ENCODE peak calls at places on chromosomes 13 and 19, in five cellular contexts. E is BJ, O is fibroblast of lung, A is breast epithelium, X is cardiac muscle cell. Z is an unnamed sample.

GRCh38 chr19:7633619-7634018 is at the start of gene PCP2:
- DNase-seq in E (no peak), O (no peak), A (no peak), X (no peak), Z (no peak)

GRCh38 chr19:898663-899062 is 5.4 kb downstream of the RNU6-9 start:
- DNase-seq in E (no peak), O (no peak), A (no peak), X (no peak), Z (no peak)

GRCh38 chr13:99403458-99403971 is 96.3 kb upstream of the GPR183 start:
- DNase-seq in E (no peak), O (no peak), A (no peak), X (no peak), Z (no peak)

GRCh38 chr13:99014391-99014988 is 36.6 kb upstream of the DOCK9 start:
- DNase-seq in E (no peak), O (no peak), A (no peak), X (no peak), Z (no peak)

GRCh38 chr19:15534957-15535864 is 26.9 kb downstream of the CYP4F22 start:
- DNase-seq in E (no peak), O (no peak), A (no peak), X (no peak), Z (no peak)

GRCh38 chr19:55460670-55461258 is 678 bp downstream of the ISOC2 start:
- DNase-seq in E (peak), O (peak), A (peak), X (peak), Z (peak)

GRCh38 chr19:46049597-46049996 is 8.8 kb upstream of the IGFL4 start:
- DNase-seq in E (no peak), O (no peak), A (no peak), X (no peak), Z (no peak)

GRCh38 chr13:30026093-30026492 is 175.7 kb upstream of the UBL3 start:
- DNase-seq in E (peak), O (peak), A (no peak), X (peak), Z (peak)

GRCh38 chr13:33352023-33352422 is 66.5 kb upstream of the STARD13 start:
- DNase-seq in E (no peak), O (no peak), A (no peak), X (no peak), Z (no peak)

GRCh38 chr19:40600086-40600917 is 867 bp upstream of the LTBP4 start:
- DNase-seq in E (no peak), O (no peak), A (no peak), X (no peak), Z (no peak)

GRCh38 chr19:35559281-35559659 is 4.2 kb downstream of the ATP4A start:
- DNase-seq in E (no peak), O (no peak), A (no peak), X (no peak), Z (no peak)

GRCh38 chr13:36965767-36966166 is 33.4 kb downstream of the ALG5 start:
- DNase-seq in E (peak), O (peak), A (no peak), X (peak), Z (peak)

GRCh38 chr19:1540353-1540925 is 16.6 kb downstream of the PLK5 start:
- DNase-seq in E (no peak), O (no peak), A (no peak), X (no peak), Z (no peak)

GRCh38 chr19:51784922-51785690 is 9.9 kb upstream of the FPR3 start:
- DNase-seq in E (no peak), O (peak), A (no peak), X (peak), Z (peak)

GRCh38 chr13:22761709-22762108 is 419.1 kb upstream of the SGCG start:
- DNase-seq in E (no peak), O (no peak), A (no peak), X (no peak), Z (no peak)

GRCh38 chr13:22758245-22758644 is 422.5 kb upstream of the SGCG start:
- DNase-seq in E (no peak), O (no peak), A (no peak), X (no peak), Z (no peak)

DNA sequence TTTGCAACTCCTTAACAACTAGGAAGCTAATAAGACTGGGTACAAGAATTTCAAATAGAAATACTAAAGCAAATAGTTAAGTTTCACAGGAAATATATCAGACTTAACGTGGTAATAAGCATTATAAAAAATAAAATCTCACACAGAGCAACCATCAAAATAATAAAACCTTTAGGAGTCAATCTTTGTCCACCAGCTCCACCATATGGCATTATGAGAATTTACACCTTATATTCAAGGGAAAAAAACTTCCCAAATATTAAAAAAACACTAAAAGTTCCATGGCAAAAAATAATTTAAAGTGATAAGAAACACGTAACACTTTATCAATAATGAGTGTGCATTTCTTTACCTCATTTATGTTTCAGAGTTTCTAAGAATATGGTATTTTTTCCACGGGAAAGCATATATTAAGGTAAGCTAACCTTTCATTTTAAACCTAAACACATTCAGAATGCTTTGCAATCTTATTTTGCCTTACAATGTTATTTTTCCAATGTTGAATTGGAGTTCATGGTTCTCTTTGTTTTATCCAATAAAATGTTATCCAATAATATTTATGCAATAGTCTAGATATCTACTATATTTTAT is 423.2 kb upstream of the SGCG start:
- DNase-seq in E (no peak), O (peak), A (no peak), X (peak), Z (peak)
- TF ChIP-seq CTCF in E (no peak), O (peak), A (peak), X (peak), Z (peak)

GRCh38 chr19:29680937-29681336 is 15.7 kb downstream of the PLEKHF1 start:
- DNase-seq in E (no peak), O (no peak), A (no peak), X (no peak), Z (no peak)
- H3K4me3 ChIP-seq in E (no peak), O (no peak), A (no peak), X (no peak), Z (no peak)

GRCh38 chr19:27795369-27795768 is 1417.6 kb downstream of the UQCRFS1 start:
- DNase-seq in E (no peak), O (no peak), A (no peak), X (no peak), Z (no peak)

GRCh38 chr19:27792576-27793127 is 1420.3 kb downstream of the UQCRFS1 start:
- DNase-seq in E (no peak), O (no peak), A (no peak), X (no peak), Z (no peak)

GRCh38 chr19:27794444-27795042 is 1418.4 kb downstream of the UQCRFS1 start:
- DNase-seq in E (no peak), O (peak), A (no peak), X (peak), Z (peak)

GRCh38 chr19:27793128-27793643 is 1419.8 kb downstream of the UQCRFS1 start:
- DNase-seq in E (no peak), O (peak), A (peak), X (peak), Z (peak)

GRCh38 chr19:27793644-27794443 is 1419.1 kb downstream of the UQCRFS1 start:
- DNase-seq in E (peak), O (peak), A (peak), X (peak), Z (peak)
- TF ChIP-seq CTCF in E (peak), O (no peak), A (no peak), X (no peak), Z (no peak)

DNA sequence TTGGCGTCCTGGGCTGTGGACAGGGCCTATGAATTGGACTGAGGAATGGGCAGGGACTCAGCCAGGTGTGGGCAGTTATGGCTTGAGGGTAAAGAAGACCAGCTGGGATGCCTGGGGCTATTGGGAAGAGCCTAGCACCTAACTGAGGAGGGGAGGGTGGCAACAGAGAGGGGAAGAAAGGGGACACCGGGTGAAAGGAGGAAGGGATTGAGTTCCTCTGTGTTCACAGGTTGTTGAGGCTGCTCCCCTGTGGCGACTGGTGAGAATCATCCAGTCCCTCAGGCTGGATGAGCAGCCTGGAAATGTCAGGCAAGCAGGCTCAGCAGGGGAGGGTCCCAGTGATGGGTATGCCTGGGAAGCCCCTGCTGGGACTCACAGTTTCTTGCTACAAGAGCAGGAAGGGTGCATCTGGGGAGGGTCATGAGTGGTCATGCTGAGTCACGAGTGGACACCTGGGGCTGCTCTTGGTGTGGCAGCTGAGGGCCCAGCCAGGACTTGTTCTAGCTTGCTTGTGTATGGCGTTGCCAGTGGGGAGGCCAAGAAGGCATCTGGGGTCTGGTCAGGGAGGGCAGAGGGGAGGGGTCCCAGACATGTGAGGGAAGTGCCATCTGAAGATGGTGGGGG is 1.4 kb downstream of the ZNF324 start:
- DNase-seq in E (no peak), O (no peak), A (no peak), X (no peak), Z (no peak)
- H3K4me3 ChIP-seq in E (peak), O (peak), A (no peak), X (no peak), Z (peak)

DNA sequence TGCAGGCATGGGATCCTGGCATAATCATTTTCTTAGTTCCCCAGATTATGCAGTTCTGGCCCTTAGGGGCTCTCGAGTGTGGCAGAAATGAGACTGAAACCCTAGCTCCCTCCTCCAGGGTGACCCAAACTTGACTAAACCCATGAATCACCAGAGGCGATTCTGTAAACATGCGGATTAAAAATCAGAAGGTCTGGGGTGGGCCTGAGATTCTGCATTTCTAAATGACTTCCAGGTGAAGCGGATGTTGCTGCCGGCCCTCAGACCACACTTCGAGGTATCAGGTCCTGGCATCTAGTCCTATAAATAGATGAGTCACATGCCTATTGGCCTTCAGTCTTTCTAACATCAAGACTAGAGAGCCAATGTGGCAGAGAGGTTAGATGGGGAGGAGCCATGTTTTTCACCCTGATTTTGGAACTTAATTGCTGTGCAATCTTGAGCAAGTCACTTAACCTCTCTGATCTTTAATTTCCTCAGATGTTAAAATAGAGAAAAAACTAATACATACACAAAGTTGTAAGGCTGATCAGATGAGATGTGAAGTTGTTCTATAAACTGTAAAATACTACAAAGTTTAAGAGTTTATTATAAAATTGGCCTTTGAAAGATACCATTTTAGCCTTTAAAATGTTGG is 431.2 kb downstream of the FOXO1 start:
- DNase-seq in E (no peak), O (peak), A (no peak), X (no peak), Z (no peak)
- TF ChIP-seq CTCF in E (no peak), O (no peak), A (no peak), X (no peak), Z (no peak)

GRCh38 chr13:96824110-96824509 is 170.2 kb downstream of the OXGR1 start:
- DNase-seq in E (no peak), O (no peak), A (no peak), X (no peak), Z (no peak)

GRCh38 chr13:96821971-96822370 is 172.3 kb downstream of the OXGR1 start:
- DNase-seq in E (no peak), O (no peak), A (no peak), X (no peak), Z (no peak)

GRCh38 chr13:96821381-96821780 is 172.9 kb downstream of the OXGR1 start:
- DNase-seq in E (no peak), O (peak), A (no peak), X (peak), Z (peak)

GRCh38 chr13:96819375-96819774 is 174.9 kb downstream of the OXGR1 start:
- DNase-seq in E (no peak), O (no peak), A (no peak), X (no peak), Z (no peak)

DNA sequence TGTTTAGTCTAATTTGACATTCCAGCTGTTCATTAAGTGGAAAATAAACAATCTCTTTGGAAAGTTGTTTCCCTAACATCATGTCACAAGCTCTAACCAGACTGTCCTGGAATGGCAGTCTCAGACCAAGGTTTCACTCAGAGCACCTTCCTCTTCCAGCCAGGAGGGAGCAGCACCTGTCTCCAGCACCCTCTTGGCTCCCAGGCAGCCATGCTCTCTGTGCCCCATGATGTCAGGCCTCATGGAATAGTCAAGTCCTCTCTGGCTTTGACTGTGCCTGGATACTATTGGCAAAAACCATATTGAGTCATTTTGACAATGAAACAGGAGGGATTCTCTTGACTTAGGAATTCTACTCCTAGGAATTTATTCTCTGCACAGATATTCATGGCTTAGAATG is 171.4 kb downstream of the OXGR1 start:
- DNase-seq in E (no peak), O (peak), A (no peak), X (peak), Z (no peak)
- H3K4me3 ChIP-seq in E (no peak), O (no peak), A (no peak), X (no peak), Z (no peak)

Z was measured in AG10803.